ENCODE peak calls at places on chromosome 4, in four cellular contexts. O, T, Y and C are unnamed samples.

GRCh38 chr4:108903464-108904221 is 140.8 kb upstream of the ETNPPL start:
- DNase-seq in O (no peak), T (no peak), Y (no peak), C (no peak)

GRCh38 chr4:13888112-13888511 is 260.6 kb upstream of the BOD1L1 start:
- DNase-seq in O (no peak), T (no peak), Y (no peak), C (peak)

GRCh38 chr4:143455211-143455610 is 58.3 kb upstream of the SMARCA5 start:
- DNase-seq in O (no peak), T (no peak), Y (no peak), C (no peak)

GRCh38 chr4:104879367-104879766 is 267.3 kb upstream of the TET2 start:
- DNase-seq in O (no peak), T (peak), Y (no peak), C (peak)

GRCh38 chr4:19575959-19576358 is 675.7 kb upstream of the SLIT2 start:
- DNase-seq in O (no peak), T (no peak), Y (no peak), C (no peak)

GRCh38 chr4:16205298-16206164 is 20.7 kb downstream of the TAPT1 start:
- DNase-seq in O (no peak), T (peak), Y (no peak), C (no peak)

GRCh38 chr4:142846105-142846728 is at the start of gene INPP4B:
- DNase-seq in O (peak), T (peak), Y (peak), C (peak)

GRCh38 chr4:44638091-44638490 is 13.3 kb downstream of the YIPF7 start:
- DNase-seq in O (no peak), T (no peak), Y (no peak), C (no peak)

GRCh38 chr4:48141048-48141447 is 7.0 kb upstream of the TXK start:
- DNase-seq in O (no peak), T (peak), Y (no peak), C (no peak)

GRCh38 chr4:101439926-101440325 is 92.6 kb upstream of the PPP3CA start:
- DNase-seq in O (no peak), T (no peak), Y (no peak), C (no peak)

GRCh38 chr4:144174401-144175067 is 34.0 kb upstream of the GYPA start:
- DNase-seq in O (peak), T (peak), Y (no peak), C (peak)

GRCh38 chr4:130336585-130337217 is 1240.7 kb downstream of the C4orf33 start:
- DNase-seq in O (peak), T (peak), Y (no peak), C (no peak)

GRCh38 chr4:188021548-188022249 is 26.1 kb downstream of the ZFP42 start:
- DNase-seq in O (no peak), T (no peak), Y (no peak), C (peak)

GRCh38 chr4:11402192-11402591 is 26.5 kb downstream of the HS3ST1 start:
- DNase-seq in O (no peak), T (peak), Y (no peak), C (no peak)

GRCh38 chr4:88029556-88029955 is 22.1 kb downstream of the PKD2 start:
- DNase-seq in O (no peak), T (no peak), Y (no peak), C (no peak)

GRCh38 chr4:143819029-143819428 is 86.3 kb downstream of the GYPE start:
- DNase-seq in O (no peak), T (no peak), Y (no peak), C (no peak)

GRCh38 chr4:8176547-8177399 is 18.2 kb upstream of the ABLIM2 start:
- DNase-seq in O (peak), T (peak), Y (no peak), C (peak)